ENCODE peak calls at places on chromosomes 12 and 14, in six cellular contexts. One of them, this sample, is unnamed.

GRCh38 chr12:66241061-66242043 is 52.3 kb downstream of the IRAK3 start:
- DNase-seq in brain microvascular endothelial cell: peak
- DNase-seq in Peyer's patch: no peak
- DNase-seq in endothelial cell of umbilical vein: no peak
- DNase-seq in CD8-positive, alpha-beta T cell: no peak
- DNase-seq in uterus: no peak
- DNase-seq in this sample: peak

GRCh38 chr12:84508325-84508861 is 404.2 kb downstream of the SLC6A15 start:
- DNase-seq in brain microvascular endothelial cell: peak
- DNase-seq in endothelial cell of umbilical vein: no peak
- DNase-seq in uterus: peak
- DNase-seq in Peyer's patch: no peak
- DNase-seq in CD8-positive, alpha-beta T cell: no peak
- DNase-seq in this sample: peak

GRCh38 chr12:107372229-107372658 is 278.9 kb upstream of the CRY1 start:
- DNase-seq in endothelial cell of umbilical vein: no peak
- DNase-seq in Peyer's patch: no peak
- DNase-seq in brain microvascular endothelial cell: no peak
- DNase-seq in CD8-positive, alpha-beta T cell: peak
- DNase-seq in uterus: no peak
- DNase-seq in this sample: no peak

GRCh38 chr14:92944976-92945375 is 22.0 kb downstream of the CHGA start:
- DNase-seq in uterus: no peak
- DNase-seq in brain microvascular endothelial cell: no peak
- DNase-seq in CD8-positive, alpha-beta T cell: no peak
- DNase-seq in Peyer's patch: no peak
- DNase-seq in endothelial cell of umbilical vein: no peak
- DNase-seq in this sample: no peak

GRCh38 chr12:103742349-103742784 is 98.7 kb downstream of the NT5DC3 start:
- DNase-seq in Peyer's patch: peak
- DNase-seq in CD8-positive, alpha-beta T cell: no peak
- DNase-seq in endothelial cell of umbilical vein: peak
- DNase-seq in brain microvascular endothelial cell: no peak
- DNase-seq in uterus: no peak
- DNase-seq in this sample: no peak

GRCh38 chr14:73248294-73248868 is 11.1 kb downstream of the PAPLN start:
- DNase-seq in endothelial cell of umbilical vein: no peak
- DNase-seq in CD8-positive, alpha-beta T cell: no peak
- DNase-seq in uterus: no peak
- DNase-seq in Peyer's patch: no peak
- DNase-seq in brain microvascular endothelial cell: peak
- DNase-seq in this sample: no peak

GRCh38 chr12:94157891-94158495 is 9.6 kb downstream of the PLXNC1 start:
- DNase-seq in endothelial cell of umbilical vein: no peak
- DNase-seq in CD8-positive, alpha-beta T cell: no peak
- DNase-seq in Peyer's patch: no peak
- DNase-seq in uterus: no peak
- DNase-seq in brain microvascular endothelial cell: no peak
- DNase-seq in this sample: no peak

GRCh38 chr12:129404556-129404955 is 499.3 kb downstream of the TMEM132D start:
- DNase-seq in uterus: no peak
- DNase-seq in CD8-positive, alpha-beta T cell: no peak
- DNase-seq in endothelial cell of umbilical vein: no peak
- DNase-seq in Peyer's patch: no peak
- DNase-seq in brain microvascular endothelial cell: no peak
- DNase-seq in this sample: no peak

GRCh38 chr12:50276912-50277671 is 6.2 kb downstream of the LIMA1 start:
- DNase-seq in Peyer's patch: no peak
- DNase-seq in uterus: no peak
- DNase-seq in CD8-positive, alpha-beta T cell: no peak
- DNase-seq in endothelial cell of umbilical vein: no peak
- DNase-seq in brain microvascular endothelial cell: no peak
- DNase-seq in this sample: no peak

GRCh38 chr14:68361231-68361630 is 431.6 kb downstream of the ZFP36L1 start:
- DNase-seq in uterus: no peak
- DNase-seq in endothelial cell of umbilical vein: peak
- DNase-seq in CD8-positive, alpha-beta T cell: no peak
- DNase-seq in brain microvascular endothelial cell: peak
- DNase-seq in Peyer's patch: no peak
- DNase-seq in this sample: no peak

GRCh38 chr12:3611853-3612703 is 121.1 kb downstream of the PRMT8 start:
- DNase-seq in uterus: no peak
- DNase-seq in CD8-positive, alpha-beta T cell: no peak
- DNase-seq in Peyer's patch: no peak
- DNase-seq in brain microvascular endothelial cell: no peak
- DNase-seq in endothelial cell of umbilical vein: no peak
- DNase-seq in this sample: no peak

GRCh38 chr12:54526800-54527630 is 22.4 kb upstream of the PDE1B start:
- DNase-seq in brain microvascular endothelial cell: peak
- DNase-seq in CD8-positive, alpha-beta T cell: no peak
- DNase-seq in Peyer's patch: peak
- DNase-seq in uterus: peak
- DNase-seq in endothelial cell of umbilical vein: peak
- DNase-seq in this sample: no peak
- TF ChIP-seq CTCF in brain microvascular endothelial cell: peak
- TF ChIP-seq CTCF in CD8-positive, alpha-beta T cell: peak
- TF ChIP-seq CTCF in Peyer's patch: no peak
- TF ChIP-seq CTCF in uterus: peak
- TF ChIP-seq CTCF in endothelial cell of umbilical vein: peak
- TF ChIP-seq CTCF in this sample: peak

GRCh38 chr12:67498981-67499380 is 149.6 kb upstream of the DYRK2 start:
- DNase-seq in uterus: no peak
- DNase-seq in CD8-positive, alpha-beta T cell: no peak
- DNase-seq in endothelial cell of umbilical vein: no peak
- DNase-seq in Peyer's patch: no peak
- DNase-seq in brain microvascular endothelial cell: no peak
- DNase-seq in this sample: no peak
- H3K4me3 ChIP-seq in uterus: no peak
- H3K4me3 ChIP-seq in CD8-positive, alpha-beta T cell: no peak
- H3K4me3 ChIP-seq in endothelial cell of umbilical vein: no peak
- H3K4me3 ChIP-seq in Peyer's patch: no peak
- H3K4me3 ChIP-seq in brain microvascular endothelial cell: no peak
- H3K4me3 ChIP-seq in this sample: no peak

GRCh38 chr12:89461649-89462612 is 62.7 kb downstream of the GALNT4 start:
- DNase-seq in endothelial cell of umbilical vein: peak
- DNase-seq in Peyer's patch: no peak
- DNase-seq in brain microvascular endothelial cell: no peak
- DNase-seq in CD8-positive, alpha-beta T cell: no peak
- DNase-seq in uterus: no peak
- DNase-seq in this sample: peak
- TF ChIP-seq CTCF in endothelial cell of umbilical vein: no peak
- TF ChIP-seq CTCF in Peyer's patch: peak
- TF ChIP-seq CTCF in brain microvascular endothelial cell: peak
- TF ChIP-seq CTCF in CD8-positive, alpha-beta T cell: peak
- TF ChIP-seq CTCF in uterus: peak
- TF ChIP-seq CTCF in this sample: peak

GRCh38 chr14:76920572-76921175 is 94.5 kb downstream of the LRRC74A start:
- DNase-seq in brain microvascular endothelial cell: no peak
- DNase-seq in CD8-positive, alpha-beta T cell: no peak
- DNase-seq in uterus: no peak
- DNase-seq in endothelial cell of umbilical vein: no peak
- DNase-seq in Peyer's patch: no peak
- DNase-seq in this sample: no peak
- H3K4me3 ChIP-seq in brain microvascular endothelial cell: no peak
- H3K4me3 ChIP-seq in CD8-positive, alpha-beta T cell: no peak
- H3K4me3 ChIP-seq in uterus: no peak
- H3K4me3 ChIP-seq in endothelial cell of umbilical vein: no peak
- H3K4me3 ChIP-seq in Peyer's patch: no peak
- H3K4me3 ChIP-seq in this sample: no peak

DNA sequence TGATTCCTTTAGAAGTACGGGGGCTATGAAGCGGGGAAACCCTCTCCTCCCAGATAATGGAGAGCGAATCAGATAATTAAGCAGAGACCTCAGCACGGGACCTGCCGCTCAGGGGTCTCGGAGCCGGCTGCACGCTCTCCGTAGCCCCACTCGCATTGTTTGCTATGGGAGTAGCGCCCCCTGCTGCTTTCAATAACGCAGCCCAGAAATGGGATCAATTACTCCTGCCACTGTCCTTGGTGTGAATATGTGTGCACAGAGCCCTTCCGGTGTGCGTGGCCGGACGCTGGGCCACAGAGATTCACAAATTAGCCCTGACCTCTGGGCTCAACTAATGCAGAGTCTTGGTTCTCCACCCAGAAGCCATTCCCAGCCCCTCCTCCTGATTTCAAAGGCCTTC is 76.4 kb upstream of the TMEM132C start:
- DNase-seq in endothelial cell of umbilical vein: no peak
- DNase-seq in uterus: no peak
- DNase-seq in Peyer's patch: no peak
- DNase-seq in brain microvascular endothelial cell: no peak
- DNase-seq in CD8-positive, alpha-beta T cell: no peak
- DNase-seq in this sample: no peak
- TF ChIP-seq CTCF in endothelial cell of umbilical vein: no peak
- TF ChIP-seq CTCF in uterus: no peak
- TF ChIP-seq CTCF in Peyer's patch: no peak
- TF ChIP-seq CTCF in brain microvascular endothelial cell: peak
- TF ChIP-seq CTCF in CD8-positive, alpha-beta T cell: no peak
- TF ChIP-seq CTCF in this sample: no peak

GRCh38 chr14:101968186-101968585 is 3.8 kb downstream of the DYNC1H1 start:
- DNase-seq in CD8-positive, alpha-beta T cell: no peak
- DNase-seq in endothelial cell of umbilical vein: no peak
- DNase-seq in brain microvascular endothelial cell: no peak
- DNase-seq in uterus: no peak
- DNase-seq in Peyer's patch: no peak
- DNase-seq in this sample: no peak
- H3K4me3 ChIP-seq in CD8-positive, alpha-beta T cell: no peak
- H3K4me3 ChIP-seq in endothelial cell of umbilical vein: no peak
- H3K4me3 ChIP-seq in brain microvascular endothelial cell: no peak
- H3K4me3 ChIP-seq in uterus: no peak
- H3K4me3 ChIP-seq in Peyer's patch: no peak
- H3K4me3 ChIP-seq in this sample: no peak